ENCODE peak calls at places on chromosomes 16 and 17, in four cellular contexts. W is cardiac muscle cell, O is fibroblast of mammary gland, C is epithelial cell of proximal tubule. X is an unnamed sample.

GRCh38 chr17:76953926-76954325 is 85.7 kb downstream of the MGAT5B start:
- DNase-seq in W (no peak), O (no peak), C (no peak), X (no peak)

GRCh38 chr16:2084688-2085625 is 37.2 kb downstream of the TSC2 start:
- DNase-seq in W (no peak), O (no peak), C (no peak), X (no peak)

GRCh38 chr17:48043171-48043570 is 5.0 kb upstream of the NFE2L1 start:
- DNase-seq in W (no peak), O (peak), C (no peak), X (no peak)

GRCh38 chr17:56023851-56024250 is 129.4 kb upstream of the ANKFN1 start:
- DNase-seq in W (no peak), O (no peak), C (no peak), X (no peak)

GRCh38 chr17:7219812-7220592 is at the start of the genes ACADVL and DLG4:
- DNase-seq in W (peak), O (peak), C (peak), X (peak)

GRCh38 chr17:62617894-62618472 is 9.5 kb upstream of the MRC2 start:
- DNase-seq in W (peak), O (peak), C (no peak), X (peak)

GRCh38 chr17:79740413-79740812 is 9.7 kb downstream of the ENPP7 start:
- DNase-seq in W (peak), O (no peak), C (no peak), X (peak)

GRCh38 chr16:73384561-73384960 is 336.6 kb upstream of the ZFHX3 start:
- DNase-seq in W (no peak), O (no peak), C (no peak), X (no peak)

GRCh38 chr17:38584350-38584925 is 21.3 kb downstream of the SRCIN1 start:
- DNase-seq in W (peak), O (peak), C (no peak), X (peak)

GRCh38 chr17:2362416-2362815 is 25.1 kb downstream of the SGSM2 start:
- DNase-seq in W (no peak), O (no peak), C (no peak), X (no peak)

GRCh38 chr17:80691784-80692183 is 147.1 kb downstream of the RPTOR start:
- DNase-seq in W (no peak), O (no peak), C (no peak), X (no peak)

GRCh38 chr16:711548-712320 is 3.2 kb upstream of the METRN start:
- DNase-seq in W (peak), O (peak), C (no peak), X (peak)

GRCh38 chr16:10333321-10334032 is 52.4 kb upstream of the ATF7IP2 start:
- DNase-seq in W (no peak), O (no peak), C (no peak), X (no peak)

GRCh38 chr17:62627219-62627903 is at the start of gene MRC2:
- DNase-seq in W (peak), O (peak), C (no peak), X (peak)

GRCh38 chr17:68349157-68349556 is 57.9 kb downstream of the ARSG start:
- DNase-seq in W (no peak), O (no peak), C (no peak), X (no peak)

GRCh38 chr17:35749560-35750412 is 3.3 kb downstream of the GAS2L2 start:
- DNase-seq in W (no peak), O (no peak), C (no peak), X (peak)

GRCh38 chr17:62712011-62712615 is 84.6 kb downstream of the MRC2 start:
- DNase-seq in W (no peak), O (no peak), C (no peak), X (no peak)

GRCh38 chr17:72122668-72123495 is 2.1 kb downstream of the SOX9 start:
- DNase-seq in W (peak), O (peak), C (no peak), X (peak)

GRCh38 chr17:72122336-72122667 is 1.5 kb downstream of the SOX9 start:
- DNase-seq in W (no peak), O (no peak), C (no peak), X (no peak)

GRCh38 chr17:72120878-72121163 is at the start of gene SOX9:
- DNase-seq in W (peak), O (peak), C (peak), X (peak)

GRCh38 chr17:72121164-72122001 is 563 bp downstream of the SOX9 start:
- DNase-seq in W (peak), O (peak), C (no peak), X (peak)

DNA sequence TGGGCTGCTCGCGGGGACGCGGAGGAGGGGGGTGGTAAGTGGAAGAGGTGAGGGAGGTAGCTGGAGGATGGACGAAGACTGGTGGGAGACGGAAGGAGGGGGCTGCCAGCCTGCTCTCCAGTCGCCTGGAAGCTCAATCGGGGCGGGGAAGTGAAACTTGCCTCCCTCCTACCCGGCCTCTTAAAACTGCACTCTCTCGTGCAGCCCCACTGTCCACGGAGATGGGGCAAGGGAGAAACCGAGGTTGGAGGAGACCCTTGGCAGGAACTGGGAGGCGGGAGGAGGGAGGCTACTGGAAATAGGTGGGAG is 1.1 kb downstream of the SOX9 start:
- DNase-seq in W (no peak), O (no peak), C (no peak), X (peak)
- H3K4me3 ChIP-seq in W (peak), O (peak), C (peak), X (peak)

GRCh38 chr16:56793504-56793903 is 63.6 kb downstream of the NUP93 start:
- DNase-seq in W (peak), O (peak), C (no peak), X (peak)
- TF ChIP-seq CTCF in W (peak), O (peak), C (peak), X (peak)

DNA sequence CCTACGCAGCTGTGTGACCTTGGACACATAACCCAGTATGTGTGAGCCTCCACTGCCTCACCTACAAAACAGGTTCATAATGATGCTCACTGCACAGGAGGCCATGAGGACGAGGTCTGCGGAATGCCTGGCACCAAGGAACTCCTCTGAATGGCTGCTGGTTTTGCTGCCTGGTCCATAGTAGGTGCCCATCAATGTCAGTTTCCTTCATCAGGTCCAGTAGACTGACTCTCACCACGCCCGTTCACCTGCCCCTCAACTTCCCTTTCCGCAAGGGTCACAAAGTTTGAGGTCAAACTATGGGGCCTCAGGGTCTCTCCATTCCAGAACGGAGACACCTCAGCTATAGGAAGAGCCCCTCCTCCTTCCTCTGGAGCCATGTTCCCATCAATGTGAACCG is 8.8 kb downstream of the PNMT start:
- DNase-seq in W (no peak), O (no peak), C (no peak), X (no peak)
- H3K4me3 ChIP-seq in W (no peak), O (no peak), C (no peak), X (no peak)

DNA sequence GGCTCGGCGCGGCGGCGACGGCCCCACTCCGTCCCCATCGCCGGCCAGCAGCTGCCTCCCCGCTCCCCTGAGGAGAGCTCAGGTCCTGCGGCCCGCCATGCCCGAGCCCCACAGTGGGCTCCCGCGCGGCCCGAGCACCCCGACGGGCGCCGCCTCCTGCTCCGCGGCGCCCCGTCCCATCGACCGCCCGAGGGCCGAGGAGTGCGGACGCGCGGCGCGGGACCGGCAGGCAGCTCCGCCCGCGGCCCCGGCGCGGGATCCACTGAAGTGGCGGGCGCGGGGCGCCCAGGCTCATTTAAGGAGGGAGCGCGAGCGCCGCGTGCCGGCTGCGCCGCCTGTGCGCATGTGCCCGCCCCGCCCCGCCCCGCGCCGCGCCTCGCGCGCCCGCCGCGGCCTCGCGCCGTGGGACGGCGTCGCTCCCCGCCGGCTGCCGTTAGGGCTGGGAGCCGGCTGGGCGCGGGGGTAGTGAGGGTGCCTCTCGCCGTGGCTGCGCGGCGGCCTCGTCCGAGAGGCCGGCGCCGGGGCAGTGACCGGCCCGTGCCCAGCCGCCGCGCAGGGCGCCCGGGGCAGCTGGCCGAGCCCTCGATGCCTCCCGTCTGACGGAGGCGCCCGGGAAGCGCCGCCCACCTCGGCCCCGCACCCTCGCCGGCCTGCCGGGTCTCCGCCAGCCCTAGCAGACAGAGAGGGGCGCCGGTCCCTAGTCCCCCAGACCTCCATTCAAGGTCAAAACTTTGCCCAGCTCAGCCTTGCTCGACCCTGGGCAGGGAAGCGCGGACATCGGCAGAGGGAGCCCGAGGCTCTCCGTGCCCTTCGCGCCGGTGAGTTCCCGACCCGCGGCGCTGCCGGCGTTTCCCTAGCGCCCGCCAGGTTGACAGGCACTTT is at the start of gene NETO2:
- DNase-seq in W (peak), O (peak), C (peak), X (peak)
- TF ChIP-seq CTCF in W (peak), O (peak), C (peak), X (peak)

GRCh38 chr16:57987441-57988177 is 12.9 kb downstream of the ZNF319 start:
- DNase-seq in W (no peak), O (no peak), C (no peak), X (no peak)

GRCh38 chr16:57985204-57986121 is 14.5 kb upstream of the CNGB1 start:
- DNase-seq in W (peak), O (no peak), C (no peak), X (no peak)

GRCh38 chr16:57986196-57986595 is 14.3 kb downstream of the ZNF319 start:
- DNase-seq in W (no peak), O (no peak), C (no peak), X (no peak)

GRCh38 chr16:57982345-57982744 is 11.4 kb upstream of the CNGB1 start:
- DNase-seq in W (no peak), O (no peak), C (no peak), X (no peak)

GRCh38 chr16:57984443-57985203 is 13.7 kb upstream of the CNGB1 start:
- DNase-seq in W (peak), O (peak), C (no peak), X (peak)
- H3K4me3 ChIP-seq in W (peak), O (peak), C (peak), X (peak)

DNA sequence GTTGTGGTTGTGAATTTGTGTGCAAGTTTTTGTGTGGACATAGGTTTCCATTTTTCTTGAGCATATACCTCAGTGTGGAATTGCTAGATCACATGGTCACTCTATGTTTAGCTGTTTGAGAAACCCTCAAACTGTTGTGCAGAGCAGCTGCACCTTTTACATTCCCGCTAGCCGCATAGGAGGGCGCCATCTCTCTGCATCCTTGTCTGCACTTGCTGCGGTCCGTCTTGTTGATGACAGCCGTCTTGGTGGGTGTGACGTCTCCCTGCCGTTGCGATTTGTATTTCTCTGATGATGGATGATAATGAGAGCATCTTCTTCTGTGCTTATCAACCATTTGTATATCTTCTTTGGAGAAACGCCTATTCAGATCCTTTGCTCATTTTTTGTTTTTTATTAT is 25.1 kb upstream of the IL17C start:
- DNase-seq in W (no peak), O (no peak), C (no peak), X (no peak)
- TF ChIP-seq CTCF in W (no peak), O (no peak), C (no peak), X (no peak)

DNA sequence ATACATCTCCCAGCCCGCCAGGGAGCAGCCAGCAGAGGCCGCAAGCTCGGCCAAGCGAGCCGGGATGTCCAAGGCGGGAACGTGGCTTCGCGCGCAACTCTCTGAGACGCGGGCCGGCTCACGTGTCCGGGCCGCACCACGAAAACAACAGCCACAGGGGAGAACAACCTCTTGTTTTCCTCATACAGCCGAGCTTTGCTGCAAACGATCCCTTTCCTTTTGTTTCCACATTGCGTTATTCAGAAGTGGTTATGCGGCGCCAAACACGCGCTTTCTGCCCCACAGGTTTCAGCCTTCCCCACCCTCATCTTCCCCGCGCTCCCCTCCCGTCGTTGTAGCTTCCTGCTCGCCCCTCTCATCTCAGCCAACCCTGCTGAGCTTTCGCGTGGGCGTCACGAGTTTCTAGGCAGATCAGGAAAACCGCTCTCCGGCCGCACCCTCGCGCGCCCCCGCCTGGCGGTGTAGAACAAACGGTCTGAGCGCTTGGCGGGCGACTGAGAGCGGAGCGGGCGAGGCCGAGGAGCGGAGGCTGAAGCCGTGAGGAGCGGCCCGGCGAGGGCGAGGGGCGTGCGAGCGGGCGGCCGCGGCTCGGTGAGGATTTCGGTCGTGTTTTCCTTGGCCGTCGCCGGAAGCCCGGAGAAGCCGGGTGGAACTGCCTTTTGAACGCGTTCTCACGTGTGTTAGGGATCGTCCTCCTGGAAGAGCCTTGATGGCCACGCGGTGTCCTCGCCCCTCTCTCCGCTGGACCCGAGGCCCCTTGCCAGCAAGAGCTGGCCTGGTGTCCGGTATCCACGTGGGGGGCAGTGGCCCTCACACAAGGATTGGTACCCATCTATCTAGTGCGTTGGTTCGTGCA is 6.6 kb upstream of the SMARCD2 start:
- DNase-seq in W (peak), O (peak), C (no peak), X (peak)
- H3K4me3 ChIP-seq in W (no peak), O (peak), C (peak), X (peak)

DNA sequence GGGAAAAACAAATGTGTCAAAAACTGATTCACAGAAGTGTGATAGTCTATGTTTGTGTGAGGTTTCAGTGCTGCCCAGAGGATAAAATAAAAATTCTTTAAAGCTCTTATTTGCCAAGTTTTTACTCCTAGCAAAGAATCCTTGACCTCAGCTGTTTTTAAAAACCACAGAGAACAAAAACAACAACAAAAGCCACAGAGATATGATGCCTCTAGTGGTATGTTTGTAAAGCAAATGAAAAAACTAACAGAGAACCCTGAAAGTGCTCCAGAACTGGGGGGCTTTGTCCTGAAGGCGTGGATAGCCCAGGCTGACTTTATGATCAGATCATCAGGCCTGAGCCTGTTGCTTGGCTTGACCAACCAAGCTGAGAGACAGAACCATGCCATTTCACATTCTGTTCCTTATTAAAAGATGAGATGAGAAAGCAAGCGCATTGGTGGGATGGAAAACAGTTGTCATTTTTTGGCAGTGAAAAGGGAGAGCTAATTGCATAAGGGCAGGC is 411.1 kb downstream of the CPPED1 start:
- DNase-seq in W (no peak), O (peak), C (peak), X (no peak)
- TF ChIP-seq CTCF in W (no peak), O (peak), C (peak), X (peak)

GRCh38 chr16:9113707-9114106 is 22.3 kb downstream of the HAPSTR1 start:
- DNase-seq in W (no peak), O (no peak), C (no peak), X (no peak)

GRCh38 chr16:9114112-9114511 is 22.7 kb downstream of the HAPSTR1 start:
- DNase-seq in W (no peak), O (no peak), C (no peak), X (no peak)

GRCh38 chr16:9112844-9113186 is 21.4 kb downstream of the HAPSTR1 start:
- DNase-seq in W (no peak), O (no peak), C (no peak), X (no peak)

GRCh38 chr16:9114842-9115241 is 23.4 kb downstream of the HAPSTR1 start:
- DNase-seq in W (no peak), O (no peak), C (no peak), X (no peak)

DNA sequence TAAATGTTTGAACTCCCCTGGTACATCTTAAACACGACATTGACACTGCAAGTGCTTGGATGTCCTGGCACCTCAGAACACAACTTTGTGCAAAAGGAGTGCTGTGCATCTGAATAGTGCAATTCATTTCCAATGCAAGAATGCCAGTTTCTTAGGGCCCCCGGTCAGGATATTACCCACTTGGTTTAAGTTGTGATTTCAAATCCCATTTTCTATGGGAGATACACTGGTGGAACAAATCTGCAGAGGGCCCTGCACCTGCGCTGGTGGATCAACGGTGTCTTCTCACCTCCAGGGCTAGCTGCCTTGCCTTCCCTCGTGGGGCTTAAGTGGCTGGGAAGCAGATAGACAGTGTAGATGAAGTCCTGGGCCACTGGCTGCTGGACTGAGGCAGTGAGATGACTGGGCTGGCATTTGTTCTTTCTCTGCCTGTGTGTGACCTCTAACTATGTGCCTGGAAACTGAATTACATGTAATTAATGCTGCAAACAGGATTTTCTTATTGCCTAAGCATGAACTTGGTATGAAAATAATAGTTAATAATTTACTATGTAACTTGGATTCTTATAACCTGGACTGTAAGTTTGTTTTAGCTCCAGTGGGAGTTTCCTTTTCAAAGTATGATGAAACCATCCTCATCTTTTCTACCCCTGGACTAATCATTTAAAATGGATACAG is 20.9 kb downstream of the HAPSTR1 start:
- DNase-seq in W (peak), O (no peak), C (peak), X (no peak)
- H3K4me3 ChIP-seq in W (no peak), O (no peak), C (no peak), X (no peak)

GRCh38 chr17:75878174-75878998 is at the start of gene TRIM47:
- DNase-seq in W (peak), O (peak), C (no peak), X (peak)
- TF ChIP-seq CTCF in W (peak), O (peak), C (no peak), X (peak)